ENCODE peak calls at places on chromosomes 12 and 14, in seven cellular contexts. M is fibroblast of pulmonary artery, O is IMR-90, D is A549, F is RWPE1, U is H9, R is sigmoid colon. L is an unnamed sample.

GRCh38 chr12:100823988-100824387 is 29.4 kb downstream of the ANO4 start:
- DNase-seq in R (no peak), O (peak), D (no peak), M (peak), F (peak), U (no peak), L (no peak)

GRCh38 chr14:22448035-22448904 is 140.8 kb downstream of the DAD1 start:
- DNase-seq in O (no peak), D (no peak), U (no peak), R (no peak), F (no peak), M (no peak), L (no peak)

GRCh38 chr12:44509471-44509870 is 366.6 kb downstream of the NELL2 start:
- DNase-seq in M (no peak), F (no peak), O (no peak), U (no peak), R (no peak), D (no peak), L (no peak)

GRCh38 chr14:85426068-85426935 is 103.6 kb upstream of the FLRT2 start:
- DNase-seq in D (no peak), U (no peak), M (no peak), F (no peak), O (no peak), R (no peak), L (no peak)

GRCh38 chr12:89383235-89384049 is 31.1 kb upstream of the DUSP6 start:
- DNase-seq in D (no peak), O (peak), U (no peak), M (peak), R (no peak), F (no peak), L (no peak)

GRCh38 chr12:104650541-104650940 is 193.8 kb downstream of the CHST11 start:
- DNase-seq in D (no peak), R (no peak), M (no peak), U (no peak), O (no peak), F (no peak), L (no peak)

GRCh38 chr14:70956511-70956910 is 49.3 kb downstream of the PCNX1 start:
- DNase-seq in O (no peak), M (no peak), R (no peak), F (no peak), U (no peak), D (no peak), L (no peak)

GRCh38 chr12:60539592-60539991 is 943.8 kb downstream of the SLC16A7 start:
- DNase-seq in M (no peak), F (no peak), D (no peak), R (no peak), O (no peak), U (no peak), L (no peak)

GRCh38 chr12:27864521-27864920 is 84.5 kb upstream of the MANSC4 start:
- DNase-seq in F (no peak), M (no peak), D (no peak), O (peak), U (no peak), R (no peak), L (no peak)

GRCh38 chr12:107503851-107504502 is 181.6 kb upstream of the PWP1 start:
- DNase-seq in D (no peak), U (no peak), F (no peak), M (no peak), R (no peak), O (peak), L (no peak)

DNA sequence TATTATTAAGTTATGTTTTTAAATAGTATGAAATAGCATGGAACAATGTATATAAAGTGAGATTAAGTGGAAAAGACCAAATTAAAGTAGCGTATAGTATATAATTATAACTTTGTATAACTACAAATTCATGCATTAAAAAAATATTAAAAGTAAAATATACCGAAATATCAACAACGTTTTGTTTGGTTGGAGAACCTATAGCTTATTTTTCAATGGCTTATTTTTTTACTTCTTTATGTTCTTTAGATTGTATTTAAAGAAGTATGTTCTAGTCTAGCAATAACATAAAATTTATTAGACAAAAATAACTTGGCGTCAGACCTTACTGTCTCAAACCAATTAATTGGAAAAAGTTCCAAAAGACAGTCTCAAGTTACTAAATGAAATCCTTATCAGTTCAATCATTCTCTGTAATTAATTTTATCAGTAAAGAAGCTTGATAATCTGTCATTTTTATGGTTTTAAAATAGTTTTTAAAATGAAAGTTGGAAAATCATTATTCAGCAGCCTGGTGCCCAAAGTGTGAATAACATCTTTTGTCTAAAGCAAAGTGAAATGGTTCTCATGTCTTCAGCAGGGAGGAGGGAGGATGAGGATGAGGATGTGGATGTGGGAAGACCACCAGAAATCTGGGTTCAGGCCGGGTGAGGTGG is 46.7 kb downstream of the IRAK3 start:
- DNase-seq in U (no peak), R (no peak), O (peak), F (peak), M (peak), D (peak), L (no peak)
- TF ChIP-seq CTCF in U (peak), R (no peak), O (no peak), F (no peak), M (peak), D (no peak), L (peak)

GRCh38 chr12:2679816-2680675 is 114.7 kb upstream of the FKBP4 start:
- DNase-seq in R (no peak), U (peak), O (no peak), M (no peak), F (no peak), D (no peak), L (no peak)
- TF ChIP-seq CTCF in R (no peak), U (no peak), O (no peak), M (no peak), F (no peak), D (no peak), L (no peak)

GRCh38 chr14:75295061-75295461 is 16.4 kb downstream of the FOS start:
- DNase-seq in R (peak), M (peak), U (peak), D (peak), F (peak), O (peak), L (peak)

GRCh38 chr14:75293920-75294648 is 15.5 kb downstream of the FOS start:
- DNase-seq in D (peak), M (peak), F (peak), R (peak), U (peak), O (peak), L (peak)

GRCh38 chr14:75295491-75296338 is 17.1 kb downstream of the FOS start:
- DNase-seq in F (peak), U (peak), R (peak), D (peak), M (peak), O (peak), L (peak)

GRCh38 chr14:75292886-75293285 is 14.3 kb downstream of the FOS start:
- DNase-seq in D (no peak), F (no peak), U (no peak), R (peak), O (no peak), M (no peak), L (no peak)

DNA sequence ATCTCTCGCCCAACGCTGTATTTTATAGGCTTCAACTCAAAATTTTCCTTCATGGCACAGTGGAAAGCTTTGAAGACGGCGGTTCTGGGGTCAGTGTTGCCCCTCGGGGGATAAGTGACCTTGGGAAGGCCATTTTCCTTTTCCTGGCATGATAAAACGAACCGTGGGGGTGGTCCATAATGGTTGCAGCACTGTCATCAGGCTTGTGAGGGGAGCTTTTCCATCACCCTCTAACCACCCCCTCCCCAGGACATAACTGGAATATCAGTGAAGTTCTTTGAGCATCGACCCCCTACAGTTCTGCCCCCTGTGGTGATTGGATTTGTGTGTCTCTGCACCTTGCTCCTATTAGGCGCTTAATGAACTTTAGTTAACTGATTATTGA is 16.0 kb downstream of the FOS start:
- DNase-seq in U (peak), F (peak), R (peak), M (no peak), D (peak), O (no peak), L (no peak)
- TF ChIP-seq CTCF in U (no peak), F (peak), R (no peak), M (peak), D (no peak), O (peak), L (peak)

DNA sequence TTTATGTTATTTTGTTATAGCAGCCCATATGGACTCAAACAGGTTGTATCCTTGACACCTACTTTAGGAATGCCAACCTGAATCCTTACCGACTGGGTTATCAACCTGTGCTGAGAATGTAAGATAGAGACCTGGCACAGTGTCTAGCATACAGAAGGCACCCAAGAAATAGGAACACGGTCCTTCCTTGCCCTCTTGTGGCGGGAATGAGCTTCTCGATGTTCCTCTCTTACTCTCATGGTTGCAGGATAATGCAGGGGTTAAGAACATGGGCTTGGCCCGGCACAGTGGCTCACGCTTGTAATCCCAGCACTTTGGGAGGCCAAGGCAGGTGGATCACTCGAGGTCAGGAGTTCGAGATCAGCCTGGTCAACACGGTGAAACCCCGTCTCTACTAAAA is 6.5 kb downstream of the C12orf43 start:
- DNase-seq in O (peak), U (peak), D (peak), R (no peak), M (peak), F (peak), L (peak)
- TF ChIP-seq CTCF in O (peak), U (peak), D (peak), R (peak), M (peak), F (peak), L (peak)

GRCh38 chr14:95877633-95878032 is 1.0 kb downstream of the TUNAR start:
- DNase-seq in O (no peak), F (no peak), M (no peak), U (no peak), D (no peak), R (no peak), L (no peak)

GRCh38 chr14:95871531-95871930 is 5.1 kb upstream of the TUNAR start:
- DNase-seq in R (no peak), O (no peak), F (no peak), D (no peak), U (no peak), M (no peak), L (no peak)

GRCh38 chr14:95872777-95873176 is 3.9 kb upstream of the TUNAR start:
- DNase-seq in D (no peak), U (no peak), O (no peak), R (no peak), F (no peak), M (no peak), L (no peak)

GRCh38 chr14:95876769-95877490 is at the start of gene TUNAR:
- DNase-seq in O (no peak), R (no peak), F (no peak), U (peak), D (no peak), M (peak), L (peak)

GRCh38 chr14:95875831-95876768 is 532 bp upstream of the TUNAR start:
- DNase-seq in O (no peak), U (peak), R (no peak), D (no peak), M (no peak), F (no peak), L (peak)
- TF ChIP-seq CTCF in O (no peak), U (no peak), R (no peak), D (no peak), M (no peak), F (no peak), L (peak)

GRCh38 chr12:114412825-114413749 is 7.1 kb upstream of the TBX5 start:
- DNase-seq in F (no peak), O (peak), U (no peak), M (no peak), D (no peak), R (no peak), L (no peak)
- TF ChIP-seq CTCF in F (no peak), O (no peak), U (no peak), M (no peak), D (no peak), R (no peak), L (no peak)

GRCh38 chr12:14239350-14239934 is 126.0 kb upstream of the ATF7IP start:
- DNase-seq in U (peak), F (no peak), M (peak), O (no peak), D (no peak), R (no peak), L (no peak)
- TF ChIP-seq CTCF in U (peak), F (no peak), M (peak), O (no peak), D (no peak), R (no peak), L (peak)

DNA sequence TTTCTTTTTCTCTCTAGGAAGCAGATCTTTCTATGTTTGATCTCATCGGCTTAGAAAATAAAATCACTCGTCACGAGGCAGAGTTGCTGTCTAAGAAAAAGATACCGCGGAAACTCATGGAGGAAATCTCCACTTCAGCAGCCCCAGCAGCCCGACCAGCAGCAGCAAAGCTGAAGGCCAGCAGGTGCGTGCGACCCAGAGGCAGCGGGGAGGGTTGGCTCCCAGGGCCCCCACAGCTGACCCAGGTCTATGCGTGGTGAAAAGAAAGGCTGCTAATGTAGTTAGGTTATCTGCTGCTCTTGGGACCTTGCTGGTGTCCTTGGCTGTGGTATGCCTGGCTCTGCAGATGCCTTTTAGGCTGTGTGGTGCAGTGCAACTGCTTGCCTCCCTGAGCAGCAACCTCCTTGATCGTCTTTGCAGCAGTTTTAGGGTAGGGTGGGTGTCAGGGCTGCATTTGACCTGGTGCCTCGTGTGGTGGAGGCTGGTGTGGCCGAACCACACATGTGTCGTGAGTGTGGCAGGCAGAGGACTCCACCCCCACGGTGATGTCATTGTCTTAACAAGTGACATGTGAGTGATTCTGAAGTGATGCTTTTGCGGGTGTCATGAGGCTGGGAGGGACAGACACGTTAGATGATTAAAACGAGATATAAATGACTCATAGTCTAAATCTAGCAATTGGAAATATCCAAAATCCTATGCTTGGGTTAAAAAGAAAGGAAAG is 68.6 kb downstream of the EP400 start:
- DNase-seq in O (peak), D (no peak), M (no peak), R (no peak), U (no peak), F (no peak), L (no peak)
- TF ChIP-seq CTCF in O (no peak), D (no peak), M (no peak), R (no peak), U (no peak), F (no peak), L (no peak)

GRCh38 chr12:46391630-46392029 is 19.1 kb upstream of the SLC38A2 start:
- DNase-seq in F (no peak), O (no peak), M (peak), D (no peak), U (no peak), R (no peak), L (no peak)
- TF ChIP-seq CTCF in F (no peak), O (no peak), M (no peak), D (no peak), U (no peak), R (no peak), L (no peak)

GRCh38 chr12:124727922-124728321 is 135.7 kb downstream of the SCARB1 start:
- DNase-seq in M (no peak), D (no peak), F (peak), O (no peak), R (no peak), U (no peak), L (no peak)
- TF ChIP-seq CTCF in M (no peak), D (peak), F (no peak), O (no peak), R (no peak), U (peak), L (no peak)

L was measured in progenitor cell of endocrine pancreas.